ENCODE peak calls at places on chromosome 3, in seven cellular contexts. One of them, this sample, is unnamed.

GRCh38 chr3:177146646-177147045 is 50.6 kb downstream of the TBL1XR1 start:
- DNase-seq in IMR-90: peak
- DNase-seq in Calu3: no peak
- DNase-seq in neural progenitor cell: no peak
- DNase-seq in ovary: no peak
- DNase-seq in cardiac muscle cell: no peak
- DNase-seq in testis: no peak
- DNase-seq in this sample: peak

GRCh38 chr3:48830660-48831190 is 16.9 kb downstream of the PRKAR2A start:
- DNase-seq in IMR-90: no peak
- DNase-seq in Calu3: no peak
- DNase-seq in neural progenitor cell: no peak
- DNase-seq in ovary: no peak
- DNase-seq in cardiac muscle cell: no peak
- DNase-seq in testis: no peak
- DNase-seq in this sample: no peak

GRCh38 chr3:114879059-114880031 is 267.7 kb downstream of the ZBTB20 start:
- DNase-seq in IMR-90: peak
- DNase-seq in Calu3: no peak
- DNase-seq in neural progenitor cell: no peak
- DNase-seq in ovary: no peak
- DNase-seq in cardiac muscle cell: no peak
- DNase-seq in testis: peak
- DNase-seq in this sample: no peak

GRCh38 chr3:127483902-127484591 is 106.5 kb downstream of the TPRA1 start:
- DNase-seq in IMR-90: no peak
- DNase-seq in Calu3: no peak
- DNase-seq in neural progenitor cell: no peak
- DNase-seq in ovary: peak
- DNase-seq in cardiac muscle cell: no peak
- DNase-seq in testis: no peak
- DNase-seq in this sample: no peak

GRCh38 chr3:118501152-118501551 is 533.5 kb downstream of the IGSF11 start:
- DNase-seq in IMR-90: no peak
- DNase-seq in Calu3: peak
- DNase-seq in neural progenitor cell: peak
- DNase-seq in ovary: peak
- DNase-seq in cardiac muscle cell: peak
- DNase-seq in testis: peak
- DNase-seq in this sample: no peak

GRCh38 chr3:44492496-44492895 is 15.0 kb upstream of the ZNF445 start:
- DNase-seq in IMR-90: no peak
- DNase-seq in Calu3: no peak
- DNase-seq in neural progenitor cell: no peak
- DNase-seq in ovary: no peak
- DNase-seq in cardiac muscle cell: no peak
- DNase-seq in testis: no peak
- DNase-seq in this sample: no peak

GRCh38 chr3:115325539-115325938 is 178.5 kb upstream of the ZBTB20 start:
- DNase-seq in IMR-90: peak
- DNase-seq in Calu3: peak
- DNase-seq in neural progenitor cell: peak
- DNase-seq in ovary: no peak
- DNase-seq in cardiac muscle cell: peak
- DNase-seq in testis: peak
- DNase-seq in this sample: no peak

GRCh38 chr3:49339593-49339946 is 283 bp downstream of the USP4 start:
- DNase-seq in IMR-90: no peak
- DNase-seq in Calu3: peak
- DNase-seq in neural progenitor cell: peak
- DNase-seq in ovary: peak
- DNase-seq in cardiac muscle cell: no peak
- DNase-seq in testis: peak
- DNase-seq in this sample: no peak

GRCh38 chr3:124292329-124292728 is 300.4 kb upstream of the ROPN1 start:
- DNase-seq in IMR-90: no peak
- DNase-seq in Calu3: peak
- DNase-seq in neural progenitor cell: no peak
- DNase-seq in ovary: no peak
- DNase-seq in cardiac muscle cell: no peak
- DNase-seq in testis: no peak
- DNase-seq in this sample: no peak

GRCh38 chr3:37863949-37864822 is 2.5 kb downstream of the CTDSPL start:
- DNase-seq in IMR-90: no peak
- DNase-seq in Calu3: peak
- DNase-seq in neural progenitor cell: no peak
- DNase-seq in ovary: no peak
- DNase-seq in cardiac muscle cell: no peak
- DNase-seq in testis: no peak
- DNase-seq in this sample: no peak

GRCh38 chr3:51389423-51390183 is 1.5 kb upstream of the RBM15B start:
- DNase-seq in IMR-90: peak
- DNase-seq in Calu3: peak
- DNase-seq in neural progenitor cell: peak
- DNase-seq in ovary: no peak
- DNase-seq in cardiac muscle cell: peak
- DNase-seq in testis: peak
- DNase-seq in this sample: no peak

GRCh38 chr3:44198265-44198956 is 43.3 kb upstream of the TOPAZ1 start:
- DNase-seq in IMR-90: peak
- DNase-seq in Calu3: peak
- DNase-seq in neural progenitor cell: peak
- DNase-seq in ovary: peak
- DNase-seq in cardiac muscle cell: peak
- DNase-seq in testis: peak
- DNase-seq in this sample: peak

GRCh38 chr3:71684046-71684730 is 41.0 kb downstream of the EIF4E3 start:
- DNase-seq in IMR-90: no peak
- DNase-seq in Calu3: no peak
- DNase-seq in neural progenitor cell: no peak
- DNase-seq in ovary: no peak
- DNase-seq in cardiac muscle cell: no peak
- DNase-seq in testis: no peak
- DNase-seq in this sample: no peak

GRCh38 chr3:148004331-148004730 is 595.2 kb downstream of the ZIC1 start:
- DNase-seq in IMR-90: no peak
- DNase-seq in Calu3: no peak
- DNase-seq in neural progenitor cell: peak
- DNase-seq in ovary: no peak
- DNase-seq in cardiac muscle cell: no peak
- DNase-seq in testis: no peak
- DNase-seq in this sample: no peak

GRCh38 chr3:72510247-72510646 is 338.0 kb downstream of the SHQ1 start:
- DNase-seq in IMR-90: no peak
- DNase-seq in Calu3: no peak
- DNase-seq in neural progenitor cell: no peak
- DNase-seq in ovary: no peak
- DNase-seq in cardiac muscle cell: no peak
- DNase-seq in testis: no peak
- DNase-seq in this sample: no peak

GRCh38 chr3:163657088-163657487 is 1421.2 kb downstream of the SI start:
- DNase-seq in IMR-90: no peak
- DNase-seq in Calu3: no peak
- DNase-seq in neural progenitor cell: no peak
- DNase-seq in ovary: no peak
- DNase-seq in cardiac muscle cell: no peak
- DNase-seq in testis: no peak
- DNase-seq in this sample: no peak

GRCh38 chr3:19124752-19125151 is 23.6 kb upstream of the KCNH8 start:
- DNase-seq in IMR-90: no peak
- DNase-seq in Calu3: no peak
- DNase-seq in neural progenitor cell: no peak
- DNase-seq in ovary: no peak
- DNase-seq in cardiac muscle cell: no peak
- DNase-seq in testis: no peak
- DNase-seq in this sample: no peak

GRCh38 chr3:186464424-186465093 is 79.6 kb downstream of the CRYGS start:
- DNase-seq in IMR-90: no peak
- DNase-seq in Calu3: no peak
- DNase-seq in neural progenitor cell: no peak
- DNase-seq in ovary: no peak
- DNase-seq in cardiac muscle cell: no peak
- DNase-seq in testis: no peak
- DNase-seq in this sample: no peak
- TF ChIP-seq CTCF in IMR-90: no peak
- TF ChIP-seq CTCF in Calu3: no peak
- TF ChIP-seq CTCF in neural progenitor cell: peak
- TF ChIP-seq CTCF in ovary: no peak
- TF ChIP-seq CTCF in cardiac muscle cell: peak
- TF ChIP-seq CTCF in testis: no peak
- TF ChIP-seq CTCF in this sample: no peak

GRCh38 chr3:3992312-3992874 is 193.2 kb downstream of the LRRN1 start:
- DNase-seq in IMR-90: no peak
- DNase-seq in Calu3: no peak
- DNase-seq in neural progenitor cell: no peak
- DNase-seq in ovary: no peak
- DNase-seq in cardiac muscle cell: no peak
- DNase-seq in testis: no peak
- DNase-seq in this sample: no peak

GRCh38 chr3:4001976-4002375 is 202.7 kb downstream of the LRRN1 start:
- DNase-seq in IMR-90: no peak
- DNase-seq in Calu3: no peak
- DNase-seq in neural progenitor cell: peak
- DNase-seq in ovary: no peak
- DNase-seq in cardiac muscle cell: no peak
- DNase-seq in testis: no peak
- DNase-seq in this sample: no peak

DNA sequence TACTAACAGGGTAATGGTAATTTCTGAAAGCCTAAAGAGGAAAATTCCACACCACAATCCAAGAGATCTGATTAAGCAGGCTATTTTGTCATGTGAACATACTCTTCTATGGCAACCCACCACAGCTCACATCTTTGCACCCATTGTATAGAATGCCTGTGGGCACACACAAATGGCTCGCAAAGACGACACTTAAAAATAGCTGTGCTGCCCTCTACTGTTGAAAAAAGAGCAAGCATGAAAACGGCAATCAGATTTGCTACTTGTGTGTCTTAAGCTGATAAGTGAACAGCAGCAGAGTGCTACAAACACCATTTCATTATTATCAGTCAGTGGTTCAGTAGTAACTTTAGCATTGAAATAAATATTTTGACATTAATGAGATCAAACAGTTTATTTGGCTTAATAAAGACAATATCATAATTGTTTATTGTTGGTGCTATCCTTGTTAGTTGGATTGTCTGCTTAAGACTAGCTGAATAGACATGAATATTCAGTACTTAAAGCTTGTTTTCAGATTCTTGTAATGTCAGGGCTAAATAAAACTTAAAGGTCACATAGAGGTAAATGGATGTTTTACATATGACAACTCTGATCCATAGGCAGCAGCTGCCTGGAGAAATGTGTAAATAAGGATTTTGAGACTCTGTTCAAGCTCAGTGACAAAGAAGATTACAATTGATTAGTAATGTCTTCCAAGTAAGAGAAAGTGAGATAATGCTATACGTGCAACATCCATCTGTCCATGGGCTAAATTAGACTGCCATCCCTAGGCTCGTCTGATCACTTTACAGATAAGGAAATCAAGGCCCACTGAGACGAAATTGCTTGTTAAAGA is 199.1 kb downstream of the LRRN1 start:
- DNase-seq in IMR-90: no peak
- DNase-seq in Calu3: peak
- DNase-seq in neural progenitor cell: peak
- DNase-seq in ovary: no peak
- DNase-seq in cardiac muscle cell: peak
- DNase-seq in testis: peak
- DNase-seq in this sample: no peak
- TF ChIP-seq CTCF in IMR-90: no peak
- TF ChIP-seq CTCF in Calu3: peak
- TF ChIP-seq CTCF in neural progenitor cell: peak
- TF ChIP-seq CTCF in ovary: no peak
- TF ChIP-seq CTCF in cardiac muscle cell: peak
- TF ChIP-seq CTCF in testis: peak
- TF ChIP-seq CTCF in this sample: peak

DNA sequence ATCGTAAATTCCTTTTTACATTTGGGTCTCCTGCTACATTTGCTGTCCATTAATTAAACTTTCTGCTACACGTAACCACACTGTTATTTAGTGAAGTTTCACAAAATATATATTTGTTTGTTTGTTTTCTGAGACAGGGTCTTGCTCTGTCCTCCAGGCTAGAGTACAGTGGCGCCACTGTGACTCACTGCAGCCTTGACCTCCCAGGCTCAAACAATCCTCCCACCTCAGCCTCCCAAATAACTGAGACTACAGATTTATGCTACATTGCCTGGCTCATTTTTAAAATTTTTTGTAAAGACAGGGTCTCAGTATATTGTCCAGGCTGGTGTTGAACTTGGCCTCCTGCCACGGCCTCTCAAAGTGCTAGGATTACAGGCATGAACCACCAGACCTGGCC is 20.5 kb downstream of the TOPBP1 start:
- DNase-seq in IMR-90: no peak
- DNase-seq in Calu3: no peak
- DNase-seq in neural progenitor cell: no peak
- DNase-seq in ovary: no peak
- DNase-seq in cardiac muscle cell: no peak
- DNase-seq in testis: no peak
- DNase-seq in this sample: no peak
- TF ChIP-seq CTCF in IMR-90: no peak
- TF ChIP-seq CTCF in Calu3: no peak
- TF ChIP-seq CTCF in neural progenitor cell: no peak
- TF ChIP-seq CTCF in ovary: no peak
- TF ChIP-seq CTCF in cardiac muscle cell: no peak
- TF ChIP-seq CTCF in testis: no peak
- TF ChIP-seq CTCF in this sample: no peak

GRCh38 chr3:144638009-144638408 is 666.4 kb downstream of the DIPK2A start:
- DNase-seq in IMR-90: no peak
- DNase-seq in Calu3: no peak
- DNase-seq in neural progenitor cell: no peak
- DNase-seq in ovary: no peak
- DNase-seq in cardiac muscle cell: no peak
- DNase-seq in testis: no peak
- DNase-seq in this sample: no peak

GRCh38 chr3:144636833-144637232 is 665.2 kb downstream of the DIPK2A start:
- DNase-seq in IMR-90: no peak
- DNase-seq in Calu3: peak
- DNase-seq in neural progenitor cell: peak
- DNase-seq in ovary: no peak
- DNase-seq in cardiac muscle cell: peak
- DNase-seq in testis: no peak
- DNase-seq in this sample: no peak
- TF ChIP-seq CTCF in IMR-90: no peak
- TF ChIP-seq CTCF in Calu3: no peak
- TF ChIP-seq CTCF in neural progenitor cell: peak
- TF ChIP-seq CTCF in ovary: no peak
- TF ChIP-seq CTCF in cardiac muscle cell: no peak
- TF ChIP-seq CTCF in testis: no peak
- TF ChIP-seq CTCF in this sample: no peak